ENCODE peak calls at places on chromosomes 12 and 14, in seven cellular contexts. X, I, K, V, E, Z and Q are unnamed samples. For H3K36me3 and H3K4me1, the result is how much of the 10 kb centered on the place peaks cover.

GRCh38 chr12:76762556-76762955 is 1.4 kb upstream of the ZDHHC17 start:
- DNase-seq in K (peak), I (no peak), E (no peak), X (no peak), V (no peak), Z (no peak), Q (no peak)

GRCh38 chr12:27627123-27627835 is 69.0 kb upstream of the REP15 start:
- DNase-seq in Z (no peak), V (no peak), K (peak), E (no peak), I (peak), X (no peak), Q (no peak)

GRCh38 chr12:100427078-100427477 is 46.6 kb upstream of the NR1H4 start:
- DNase-seq in E (no peak), V (no peak), I (peak), Z (no peak), K (no peak), X (no peak), Q (no peak)

GRCh38 chr12:19129121-19129485 is 430 bp upstream of the PLEKHA5 start:
- DNase-seq in I (peak), E (no peak), K (no peak), V (no peak), X (no peak), Z (no peak), Q (no peak)

GRCh38 chr12:124660846-124661245 is 93.4 kb upstream of the NCOR2 start:
- DNase-seq in E (no peak), X (no peak), K (no peak), Z (no peak), V (no peak), I (no peak), Q (no peak)

GRCh38 chr14:103290961-103291360 is 43.1 kb upstream of the EIF5 start:
- DNase-seq in K (no peak), Z (no peak), E (no peak), V (no peak), I (no peak), X (no peak), Q (no peak)

GRCh38 chr12:6970096-6970527 is 352 bp downstream of the PHB2 start:
- DNase-seq in Z (no peak), E (no peak), V (peak), K (no peak), I (no peak), X (peak), Q (no peak)

GRCh38 chr12:32322354-32322753 is 77.0 kb upstream of the FGD4 start:
- DNase-seq in Z (no peak), E (no peak), K (no peak), I (no peak), X (no peak), V (peak), Q (no peak)

GRCh38 chr12:54197037-54197909 is 8.5 kb upstream of the SMUG1 start:
- DNase-seq in K (no peak), I (peak), E (no peak), Z (no peak), X (no peak), V (no peak), Q (no peak)

GRCh38 chr14:102538598-102539543 is 29.3 kb upstream of the ANKRD9 start:
- DNase-seq in Z (no peak), K (no peak), I (no peak), V (no peak), E (no peak), X (no peak), Q (no peak)

GRCh38 chr12:32217354-32218310 is 111.0 kb downstream of the BICD1 start:
- DNase-seq in V (no peak), E (no peak), I (peak), K (no peak), X (peak), Z (no peak), Q (no peak)

GRCh38 chr12:115423546-115423987 is 739.6 kb upstream of the TBX3 start:
- DNase-seq in Z (no peak), X (peak), K (no peak), I (no peak), E (no peak), V (no peak), Q (no peak)

GRCh38 chr12:65525501-65526141 is 247.1 kb downstream of the MSRB3 start:
- DNase-seq in E (no peak), Z (no peak), K (no peak), I (peak), V (no peak), X (no peak), Q (no peak)

GRCh38 chr12:117105902-117106301 is 6.7 kb upstream of the TESC start:
- DNase-seq in E (no peak), I (no peak), Z (no peak), K (no peak), V (no peak), X (peak), Q (no peak)

GRCh38 chr12:107992870-107993451 is 136.1 kb upstream of the WSCD2 start:
- DNase-seq in Z (no peak), X (peak), E (no peak), I (peak), V (peak), K (no peak), Q (no peak)

GRCh38 chr14:45065540-45065939 is 18.4 kb upstream of the PRPF39 start:
- DNase-seq in E (no peak), I (peak), K (no peak), Z (no peak), X (no peak), V (no peak), Q (no peak)

GRCh38 chr12:6444031-6444430 is 724 bp upstream of the CD27 start:
- DNase-seq in E (no peak), X (no peak), V (no peak), I (no peak), K (no peak), Z (no peak), Q (no peak)

GRCh38 chr14:44854114-44854513 is 107.6 kb downstream of the KLHL28 start:
- DNase-seq in K (no peak), X (no peak), E (no peak), I (no peak), Z (no peak), V (no peak), Q (no peak)

GRCh38 chr14:22226381-22226780 is 362.6 kb downstream of the DAD1 start:
- DNase-seq in I (peak), V (no peak), E (no peak), X (no peak), K (no peak), Z (no peak), Q (no peak)

DNA sequence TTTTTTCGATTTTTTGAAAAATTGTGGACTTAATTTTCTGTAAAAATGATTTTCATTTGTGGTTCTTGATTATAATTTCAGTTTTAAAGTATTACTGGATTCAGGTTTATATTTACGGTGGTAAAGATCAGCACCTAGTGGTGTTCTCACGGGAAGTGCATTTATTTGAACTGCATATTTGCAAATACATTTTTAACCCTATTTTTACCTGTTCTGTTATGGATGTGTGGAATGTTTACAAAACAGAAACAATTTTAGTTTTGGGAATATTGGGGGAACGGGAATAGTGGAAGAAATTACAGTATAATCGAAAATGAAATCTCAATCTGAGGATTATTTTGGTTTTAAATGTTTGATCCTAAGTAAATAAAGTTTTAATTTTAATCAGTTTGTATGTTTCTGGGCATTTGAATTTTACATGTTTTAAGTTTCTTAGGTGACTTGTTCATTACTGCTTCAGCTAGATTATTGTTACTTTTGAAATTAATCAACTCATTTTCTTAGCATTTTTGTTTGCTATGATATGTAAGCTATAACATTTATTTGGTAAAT is 805 bp downstream of the ATF7IP start:
- DNase-seq in I (peak), X (no peak), V (no peak), E (no peak), K (no peak), Z (no peak), Q (no peak)
- TF ChIP-seq CTCF in I (peak), X (no peak), V (no peak), E (peak), K (peak), Z (no peak), Q (peak)

GRCh38 chr14:52000631-52001030 is 11.3 kb downstream of the RTRAF start:
- DNase-seq in V (no peak), Z (no peak), K (no peak), X (no peak), I (no peak), E (no peak), Q (no peak)
- H3K36me3 ChIP-seq in V (under half), Z (under half), K (under half), X (under half), I (under half), E (half or more), Q (half or more)

DNA sequence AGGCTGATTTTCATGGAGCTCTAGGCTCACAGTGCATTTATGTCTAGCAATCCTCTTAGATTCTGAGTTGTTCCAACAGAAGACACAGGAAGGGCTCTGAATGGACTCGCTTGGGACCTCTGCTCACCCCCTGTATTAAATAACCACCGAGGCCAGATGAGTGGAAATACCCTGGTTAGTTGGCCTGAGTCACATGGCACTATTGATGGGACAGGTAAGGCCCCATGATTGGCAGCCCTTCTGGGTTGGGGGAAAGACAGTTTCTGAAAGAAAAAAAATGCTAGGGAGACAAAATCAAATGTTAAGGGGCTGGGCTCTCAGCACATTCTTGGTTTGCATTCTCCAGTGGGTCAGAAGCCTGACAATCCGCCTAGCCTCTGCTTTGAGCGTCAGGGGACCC is 14.8 kb downstream of the DGLUCY start:
- DNase-seq in E (no peak), Z (no peak), K (no peak), V (no peak), X (no peak), I (no peak), Q (no peak)
- H3K4me1 ChIP-seq in E (under half), Z (under half), K (under half), V (under half), X (under half), I (under half), Q (under half)

GRCh38 chr14:100028990-100029677 is 36.1 kb upstream of the EVL start:
- DNase-seq in E (no peak), I (peak), V (no peak), X (no peak), Z (no peak), K (no peak), Q (no peak)
- TF ChIP-seq CTCF in E (no peak), I (peak), V (no peak), X (no peak), Z (no peak), K (no peak), Q (no peak)

GRCh38 chr12:12158858-12159257 is 88.1 kb downstream of the BCL2L14 start:
- DNase-seq in X (no peak), E (peak), I (no peak), K (peak), Z (no peak), V (no peak), Q (peak)
- H3K36me3 ChIP-seq in X (under half), E (under half), I (under half), K (under half), Z (under half), V (under half), Q (half or more)

DNA sequence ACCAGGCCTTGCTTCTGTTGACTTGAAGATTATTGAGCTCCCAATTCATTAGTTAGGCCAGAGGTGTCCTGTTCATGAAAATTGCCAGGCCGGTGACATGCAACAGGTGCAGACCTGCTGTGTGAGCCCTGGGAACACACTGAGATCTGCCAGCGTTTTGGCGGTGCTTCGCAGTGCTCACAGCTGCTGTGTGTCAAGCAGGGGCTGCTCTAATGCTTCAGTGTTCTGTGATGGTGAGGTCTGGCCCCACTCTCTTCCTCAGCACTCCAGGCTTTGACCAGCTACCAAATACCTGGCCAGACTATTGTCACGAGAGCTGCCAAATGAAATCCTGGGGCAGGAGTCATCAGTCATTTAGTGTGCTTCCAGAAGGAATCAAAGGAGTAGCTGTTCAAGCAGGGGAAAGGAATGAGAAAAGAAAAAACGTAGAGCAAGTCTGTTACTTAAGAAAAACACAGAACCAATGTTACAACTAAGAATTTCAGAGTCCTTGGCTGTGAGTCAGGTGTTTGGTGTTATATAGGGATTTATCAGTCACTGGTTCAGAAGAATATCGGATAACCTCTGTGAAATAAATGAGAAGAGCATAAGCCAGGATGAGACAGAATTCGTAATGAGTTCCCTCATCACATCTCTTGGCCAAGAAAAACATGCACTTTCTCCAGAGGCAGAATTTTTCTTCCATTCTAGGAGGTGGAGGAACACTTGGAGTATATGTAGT is 150.8 kb downstream of the FBXL14 start:
- DNase-seq in V (no peak), E (no peak), Z (no peak), X (no peak), K (no peak), I (peak), Q (no peak)
- H3K4me1 ChIP-seq in V (under half), E (under half), Z (under half), X (under half), K (under half), I (under half), Q (under half)

GRCh38 chr12:120843472-120843871 is 60.7 kb downstream of the SPPL3 start:
- DNase-seq in X (no peak), K (no peak), E (no peak), I (no peak), V (no peak), Z (no peak), Q (no peak)
- TF ChIP-seq CTCF in X (no peak), K (no peak), E (no peak), I (no peak), V (no peak), Z (no peak), Q (no peak)

DNA sequence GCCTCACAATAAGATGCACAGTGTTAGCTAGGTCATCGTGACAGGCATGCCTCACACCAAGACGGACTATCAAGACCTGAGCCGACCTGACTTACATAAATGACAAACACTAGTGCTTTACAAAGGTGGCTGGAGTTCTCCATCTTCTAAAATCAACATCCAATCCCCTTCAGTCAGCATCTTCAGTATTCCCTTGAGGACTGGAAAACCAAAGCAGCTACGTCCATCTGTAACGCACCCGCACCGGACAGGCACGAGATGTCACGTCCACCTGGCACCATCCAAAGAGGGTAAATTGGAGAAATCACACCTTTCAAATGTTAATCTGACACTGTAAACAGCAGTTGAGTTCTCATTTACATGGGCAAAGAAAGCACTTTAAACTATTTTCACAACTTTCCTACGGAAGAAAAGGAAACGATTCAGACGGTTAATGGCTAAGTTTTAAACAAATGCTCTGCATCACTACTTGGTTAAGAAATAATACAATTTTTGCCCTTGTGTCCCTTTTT is 130.2 kb downstream of the PRICKLE1 start:
- DNase-seq in E (no peak), V (no peak), I (no peak), K (no peak), Z (no peak), X (no peak), Q (no peak)
- H3K36me3 ChIP-seq in E (half or more), V (under half), I (under half), K (under half), Z (under half), X (under half), Q (under half)

GRCh38 chr14:55582741-55583140 is 2.7 kb downstream of the KTN1 start:
- DNase-seq in I (no peak), E (no peak), X (no peak), Z (no peak), V (no peak), K (no peak), Q (no peak)

GRCh38 chr14:55580401-55581010 is 499 bp downstream of the KTN1 start:
- DNase-seq in E (peak), X (peak), K (peak), Z (peak), V (peak), I (no peak), Q (peak)

GRCh38 chr14:55578511-55578910 is 1.5 kb upstream of the KTN1 start:
- DNase-seq in K (no peak), E (no peak), X (no peak), I (no peak), Z (no peak), V (no peak), Q (no peak)

GRCh38 chr14:55579724-55580400 is at the start of gene KTN1:
- DNase-seq in K (peak), I (peak), V (peak), X (peak), Z (peak), E (peak), Q (peak)

GRCh38 chr14:55581011-55581806 is 1.2 kb downstream of the KTN1 start:
- DNase-seq in E (peak), I (no peak), X (peak), V (peak), K (peak), Z (peak), Q (peak)
- H3K4me1 ChIP-seq in E (half or more), I (under half), X (under half), V (under half), K (under half), Z (under half), Q (under half)

GRCh38 chr14:105532735-105533141 is 6.4 kb downstream of the TMEM121 start:
- DNase-seq in E (no peak), K (no peak), V (no peak), Z (no peak), I (no peak), X (no peak), Q (peak)
- TF ChIP-seq CTCF in E (peak), K (no peak), V (no peak), Z (no peak), I (peak), X (no peak), Q (peak)